ENCODE peak calls at places on chromosomes 1 and 21, in four cellular contexts. H is uterus; Y is CD8-positive, alpha-beta T cell; D is aorta. J is an unnamed sample.
A peak's percentile ranks its signal among the peaks of the same experiment; 100 is the strongest.

GRCh38 chr1:3160647-3161046 is 91.6 kb downstream of the PRDM16 start:
- DNase-seq in Y (no peak), D (no peak), H (no peak), J (no peak)

GRCh38 chr1:202235003-202235660 is 41.5 kb downstream of the LGR6 start:
- DNase-seq in Y (no peak), D (peak; percentile 22), H (no peak), J (no peak)

GRCh38 chr1:57272150-57272549 is 151.7 kb downstream of the DAB1 start:
- DNase-seq in D (no peak), Y (no peak), H (no peak), J (no peak)

GRCh38 chr1:225915538-225915991 is 8.5 kb downstream of the PYCR2 start:
- DNase-seq in Y (no peak), H (no peak), D (peak; percentile 26), J (no peak)

GRCh38 chr21:31370893-31371652 is 27.0 kb upstream of the TIAM1 start:
- DNase-seq in D (no peak), Y (no peak), H (no peak), J (no peak)

GRCh38 chr1:6273380-6273891 is 12.5 kb upstream of the GPR153 start:
- DNase-seq in H (peak; percentile 56), D (no peak), Y (no peak), J (no peak)

GRCh38 chr1:232372431-232373225 is 257.3 kb downstream of the SIPA1L2 start:
- DNase-seq in H (no peak), D (no peak), Y (no peak), J (no peak)

GRCh38 chr1:157081717-157082116 is 17.9 kb downstream of the ETV3L start:
- DNase-seq in D (no peak), Y (no peak), H (no peak), J (no peak)

GRCh38 chr1:225885336-225885735 is 3.2 kb upstream of the TMEM63A start:
- DNase-seq in H (no peak), D (no peak), Y (no peak), J (no peak)

GRCh38 chr1:110207831-110208230 is 2.3 kb upstream of the KCNC4 start:
- DNase-seq in H (peak; percentile 59), Y (peak; percentile 88), D (peak; percentile 73), J (peak; percentile 54)

GRCh38 chr1:188941986-188942385 is 1535.7 kb downstream of the BRINP3 start:
- DNase-seq in Y (no peak), H (no peak), D (no peak), J (no peak)

DNA sequence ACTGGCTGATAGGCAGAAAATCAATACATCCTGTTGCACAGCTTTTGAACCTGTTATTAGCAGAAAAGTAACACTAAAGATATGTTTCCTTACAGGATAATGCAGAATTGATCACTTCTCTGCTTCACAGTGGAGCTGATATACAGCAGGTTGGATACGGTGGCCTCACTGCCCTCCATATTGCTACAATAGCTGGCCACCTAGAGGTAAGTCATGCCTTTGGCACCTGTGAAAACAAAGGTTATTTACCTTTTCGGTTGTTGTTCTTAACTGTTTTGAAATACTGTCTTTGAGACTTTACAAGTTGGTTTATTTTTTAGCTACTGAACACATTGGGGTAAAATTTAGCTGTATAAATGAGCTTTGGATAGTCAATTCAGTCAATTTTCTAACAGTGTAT is 36.3 kb downstream of the TNNI3K start:
- DNase-seq in Y (no peak), D (no peak), H (no peak), J (no peak)
- H3K4me1 ChIP-seq in Y (no peaks in the 10 kb centered on the region), D (no peaks in the 10 kb centered on the region), H (no peaks in the 10 kb centered on the region), J (no peaks in the 10 kb centered on the region)

GRCh38 chr1:87148670-87149069 is 180.0 kb upstream of the LMO4 start:
- DNase-seq in H (no peak), D (no peak), Y (no peak), J (no peak)

GRCh38 chr1:87147851-87148250 is 180.8 kb upstream of the LMO4 start:
- DNase-seq in D (no peak), Y (no peak), H (no peak), J (no peak)

GRCh38 chr1:87151500-87152421 is 176.9 kb upstream of the LMO4 start:
- DNase-seq in D (peak; percentile 81), Y (no peak), H (peak; percentile 52), J (peak; percentile 8)

GRCh38 chr1:87150143-87150542 is 178.5 kb upstream of the LMO4 start:
- DNase-seq in H (no peak), Y (no peak), D (no peak), J (no peak)

GRCh38 chr1:87149166-87150065 is 179.3 kb upstream of the LMO4 start:
- DNase-seq in H (no peak), Y (no peak), D (no peak), J (no peak)
- H3K27ac ChIP-seq in H (peak overlapping the region; percentile 59), Y (no peak overlapping the region), D (no peak overlapping the region), J (no peak overlapping the region)

DNA sequence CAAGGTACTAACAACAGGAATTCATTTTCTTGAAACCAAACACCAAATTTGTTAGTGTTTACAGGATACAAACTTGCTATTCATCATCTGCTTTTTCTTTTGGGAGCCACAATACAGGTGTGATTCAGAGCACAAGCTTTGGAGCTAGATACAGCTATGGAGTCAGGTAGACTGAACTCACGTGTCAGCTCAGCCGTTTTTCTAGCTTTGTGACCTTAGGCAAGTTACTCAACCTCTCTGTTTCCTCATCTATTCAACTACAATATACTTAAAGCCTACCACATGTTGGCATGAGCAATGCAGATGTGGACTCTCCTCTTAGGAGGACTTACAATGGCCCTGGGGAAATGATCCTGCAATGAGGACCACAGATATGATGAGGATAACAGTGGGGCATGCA is 6.3 kb downstream of the HTR1D start:
- DNase-seq in D (no peak), H (no peak), Y (no peak), J (no peak)
- H3K4me1 ChIP-seq in D (no peaks in the 10 kb centered on the region), H (no peaks in the 10 kb centered on the region), Y (no peaks in the 10 kb centered on the region), J (no peaks in the 10 kb centered on the region)

GRCh38 chr1:97903626-97904025 is 17.2 kb downstream of the DPYD start:
- DNase-seq in H (no peak), Y (no peak), D (no peak), J (no peak)

GRCh38 chr1:97898948-97899347 is 21.9 kb downstream of the DPYD start:
- DNase-seq in H (no peak), Y (no peak), D (no peak), J (no peak)

GRCh38 chr1:97904528-97904927 is 16.3 kb downstream of the DPYD start:
- DNase-seq in D (no peak), H (no peak), Y (no peak), J (no peak)

GRCh38 chr1:97902067-97902466 is 18.8 kb downstream of the DPYD start:
- DNase-seq in H (no peak), D (no peak), Y (no peak), J (no peak)

DNA sequence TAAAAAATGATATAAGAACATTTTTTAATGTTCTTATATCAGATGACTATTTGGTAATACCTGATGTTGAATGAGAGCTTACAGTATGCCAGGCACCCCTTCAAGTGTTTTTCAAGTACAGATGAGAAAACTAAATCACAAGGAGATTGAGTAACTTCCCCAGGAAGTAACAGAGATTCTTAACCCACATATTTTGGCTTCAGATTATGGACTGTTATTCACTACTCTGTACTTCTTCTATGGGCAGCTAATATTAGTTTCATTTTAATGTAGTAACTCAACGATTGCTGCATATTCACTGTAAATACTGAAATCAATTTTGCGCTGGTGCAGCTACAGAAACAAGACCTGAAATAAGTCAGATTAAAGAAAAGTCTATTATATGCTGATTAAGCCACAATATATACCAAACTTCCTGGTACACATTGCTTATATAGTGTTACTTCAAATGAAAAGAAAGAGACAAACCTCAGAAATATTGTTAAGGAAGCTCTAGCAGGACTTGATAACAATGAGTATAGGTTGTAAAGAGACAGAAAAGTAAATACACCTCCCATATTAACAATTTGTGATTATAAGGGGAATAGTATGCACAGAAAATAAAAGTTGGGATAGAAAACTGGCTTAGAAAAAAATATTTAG is 19.7 kb downstream of the DPYD start:
- DNase-seq in D (no peak), Y (no peak), H (no peak), J (no peak)
- H3K27ac ChIP-seq in D (no peak overlapping the region), Y (no peak overlapping the region), H (no peak overlapping the region), J (no peak overlapping the region)

GRCh38 chr1:1437904-1438376 is 2.5 kb downstream of the VWA1 start:
- DNase-seq in H (no peak), Y (no peak), D (no peak), J (no peak)
- H3K4me1 ChIP-seq in H (peaks cover 33% of the 10 kb centered on the region), Y (peaks cover 27% of the 10 kb centered on the region), D (no peaks in the 10 kb centered on the region), J (peaks cover 34% of the 10 kb centered on the region)

DNA sequence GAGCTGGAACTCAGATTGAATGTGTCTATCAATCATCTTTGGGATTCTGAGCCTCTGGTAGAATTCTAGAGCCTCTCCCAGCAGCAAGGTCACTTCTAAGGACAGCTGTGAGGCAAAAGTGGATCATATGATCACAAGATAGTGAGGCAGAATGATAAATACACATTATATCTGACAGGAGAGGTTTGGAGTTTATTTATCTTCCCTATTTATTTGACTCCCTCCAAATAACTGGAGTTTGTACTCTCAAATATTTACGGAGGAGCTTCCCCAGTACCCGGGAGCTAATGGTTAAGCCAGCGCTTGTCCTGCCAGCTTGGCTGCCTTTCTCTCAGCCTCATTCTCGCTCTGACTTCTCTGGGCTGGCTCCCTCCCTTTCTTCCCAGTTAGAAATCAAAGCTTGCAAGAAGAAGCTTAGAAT is 2.3 kb downstream of the HMGCS2 start:
- DNase-seq in H (no peak), Y (no peak), D (no peak), J (peak; percentile 74)
- H3K27ac ChIP-seq in H (no peak overlapping the region), Y (no peak overlapping the region), D (no peak overlapping the region), J (peak overlapping the region; percentile 65)

GRCh38 chr21:44537930-44538911 is 1.8 kb downstream of the KRTAP10-1 start:
- DNase-seq in Y (peak; percentile 45), H (no peak), D (no peak), J (no peak)
- H3K4me1 ChIP-seq in Y (no peaks in the 10 kb centered on the region), H (no peaks in the 10 kb centered on the region), D (no peaks in the 10 kb centered on the region), J (no peaks in the 10 kb centered on the region)

DNA sequence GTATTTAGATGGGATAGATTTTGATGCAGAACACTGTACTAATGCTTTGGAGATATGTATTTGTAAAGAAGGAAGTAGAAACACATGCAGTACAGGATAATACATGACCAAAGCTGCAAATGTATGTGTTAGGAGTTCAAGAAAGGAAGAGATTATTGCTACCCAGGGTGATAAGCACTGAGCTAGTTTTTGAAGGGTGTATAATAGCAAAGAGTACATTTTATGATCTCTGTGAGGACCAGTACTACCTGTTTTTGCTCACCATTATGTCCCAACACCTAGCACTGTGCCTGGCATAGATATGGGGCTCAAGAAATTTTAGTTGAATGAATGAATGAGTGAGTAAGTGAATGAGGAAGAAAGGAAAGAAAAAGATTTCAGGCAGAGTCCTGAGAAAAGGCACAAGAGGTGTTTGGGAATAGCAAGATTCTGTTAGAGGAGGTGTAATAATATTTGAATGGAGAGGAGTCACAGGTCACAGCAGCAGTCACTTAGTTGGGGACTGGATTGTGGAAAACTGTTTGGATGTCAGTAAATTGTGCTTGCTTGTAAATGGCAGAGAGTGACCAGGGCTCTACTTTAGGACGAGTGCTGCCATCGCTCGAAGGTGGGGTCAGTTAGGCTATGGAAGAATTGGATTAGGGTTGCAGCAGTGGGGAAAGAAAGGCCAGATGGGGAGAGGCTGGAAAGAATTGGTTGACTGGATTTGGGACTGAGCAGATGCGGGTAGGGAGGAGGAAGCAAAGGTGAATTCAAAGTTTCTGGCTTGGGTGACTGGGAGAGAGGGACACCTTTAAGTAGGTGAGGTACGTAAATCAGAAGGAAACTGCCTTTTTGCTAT is 9.2 kb downstream of the CDC14A start:
- DNase-seq in H (no peak), Y (no peak), D (no peak), J (no peak)
- H3K27ac ChIP-seq in H (peak overlapping the region; percentile 77), Y (no peak overlapping the region), D (no peak overlapping the region), J (no peak overlapping the region)

GRCh38 chr1:117664314-117664713 is 58.5 kb downstream of the TENT5C start:
- DNase-seq in D (no peak), H (no peak), Y (no peak), J (no peak)
- H3K4me1 ChIP-seq in D (no peaks in the 10 kb centered on the region), H (no peaks in the 10 kb centered on the region), Y (peaks cover 53% of the 10 kb centered on the region), J (no peaks in the 10 kb centered on the region)

J was measured in prostate gland.